ENCODE peak calls at places on chromosome 11, in six cellular contexts. C is stomach, E is transverse colon, B is tibial nerve, V is A549, F is ovary. K is an unnamed sample.
A peak's percentile ranks its signal among the peaks of the same experiment; 100 is the strongest.

GRCh38 chr11:95372097-95372656 is 141.2 kb upstream of the SESN3 start:
- DNase-seq in V (no peak), F (no peak), B (no peak), E (no peak), C (no peak), K (no peak)

GRCh38 chr11:87878373-87878779 is 296.9 kb downstream of the RAB38 start:
- DNase-seq in E (no peak), B (peak; percentile 11), V (no peak), F (no peak), C (no peak), K (no peak)

GRCh38 chr11:45147871-45148270 is 1.4 kb downstream of the PRDM11 start:
- DNase-seq in B (no peak), C (peak; percentile 22), V (no peak), E (no peak), F (no peak), K (no peak)

GRCh38 chr11:82765466-82766034 is 31.9 kb upstream of the FAM181B start:
- DNase-seq in E (peak; percentile 39), F (no peak), B (no peak), V (no peak), C (no peak), K (no peak)

GRCh38 chr11:83785942-83786341 is 499.8 kb upstream of the CCDC90B start:
- DNase-seq in E (no peak), B (no peak), C (no peak), F (no peak), V (no peak), K (no peak)

GRCh38 chr11:120482149-120482548 is 29.4 kb upstream of the GRIK4 start:
- DNase-seq in V (no peak), E (no peak), C (no peak), F (no peak), B (no peak), K (no peak)

GRCh38 chr11:65945430-65945911 is at the start of gene TSGA10IP:
- DNase-seq in C (no peak), E (no peak), F (no peak), V (no peak), B (no peak), K (no peak)

GRCh38 chr11:1749787-1750351 is 526 bp downstream of the IFITM10 start:
- DNase-seq in E (peak; percentile 11), F (no peak), C (no peak), V (peak; percentile 42), B (no peak), K (no peak)

GRCh38 chr11:1542267-1542666 is 29.8 kb downstream of the DUSP8 start:
- DNase-seq in E (peak; percentile 43), C (no peak), F (no peak), B (no peak), V (no peak), K (no peak)

GRCh38 chr11:20541503-20541902 is 57.9 kb upstream of the SLC6A5 start:
- DNase-seq in E (no peak), V (no peak), B (no peak), F (no peak), C (no peak), K (no peak)

GRCh38 chr11:1628506-1629325 is 859 bp upstream of the KRTAP5-5 start:
- DNase-seq in B (peak; percentile 25), F (peak; percentile 52), E (peak; percentile 64), V (peak; percentile 83), C (peak; percentile 58), K (peak; percentile 60)

GRCh38 chr11:67416416-67417335 is 1.2 kb downstream of the CARNS1 start:
- DNase-seq in C (peak; percentile 79), V (no peak), E (no peak), F (no peak), B (peak; percentile 24), K (no peak)

GRCh38 chr11:72072348-72072747 is 8.0 kb downstream of the NUMA1 start:
- DNase-seq in F (no peak), B (no peak), V (no peak), C (no peak), E (no peak), K (no peak)

GRCh38 chr11:60459345-60459744 is 3.7 kb downstream of the MS4A1 start:
- DNase-seq in V (no peak), F (no peak), B (no peak), C (no peak), E (no peak), K (no peak)

GRCh38 chr11:46106530-46107407 is 14.5 kb downstream of the PHF21A start:
- DNase-seq in C (no peak), B (no peak), F (no peak), E (no peak), V (no peak), K (no peak)

GRCh38 chr11:97345031-97345430 is 955.2 kb downstream of the JRKL start:
- DNase-seq in F (no peak), E (no peak), V (no peak), B (no peak), C (no peak), K (no peak)

GRCh38 chr11:102552447-102553200 is 22.1 kb upstream of the MMP7 start:
- DNase-seq in B (no peak), V (peak; percentile 58), F (no peak), C (peak; percentile 48), E (no peak), K (no peak)

GRCh38 chr11:112507281-112507680 is 246.6 kb upstream of the PLET1 start:
- DNase-seq in V (no peak), B (no peak), E (no peak), F (no peak), C (no peak), K (no peak)

GRCh38 chr11:90493379-90493778 is 270.5 kb upstream of the CHORDC1 start:
- DNase-seq in C (no peak), E (no peak), F (no peak), B (no peak), V (no peak), K (no peak)

GRCh38 chr11:19723572-19724342 is 11.1 kb downstream of the NAV2 start:
- DNase-seq in E (no peak), V (no peak), F (no peak), B (no peak), C (no peak), K (peak; percentile 84)

GRCh38 chr11:131889760-131890620 is 519.6 kb downstream of the NTM start:
- DNase-seq in F (no peak), B (no peak), E (no peak), V (no peak), C (no peak), K (no peak)

GRCh38 chr11:40797981-40798380 is 661.5 kb downstream of the LRRC4C start:
- DNase-seq in E (no peak), B (no peak), V (no peak), F (no peak), C (no peak), K (no peak)

GRCh38 chr11:102994101-102994500 is 38.6 kb upstream of the MMP13 start:
- DNase-seq in B (no peak), F (no peak), C (no peak), E (no peak), V (no peak), K (no peak)

GRCh38 chr11:38446336-38446735 is 1848.3 kb upstream of the RAG2 start:
- DNase-seq in B (no peak), E (no peak), F (no peak), C (no peak), V (no peak), K (no peak)

GRCh38 chr11:111540921-111541208 is 345 bp downstream of the LAYN start:
- DNase-seq in B (no peak), F (no peak), C (no peak), V (no peak), E (no peak), K (no peak)

GRCh38 chr11:70650075-70650909 is 252.0 kb downstream of the CTTN start:
- DNase-seq in V (peak; percentile 73), B (peak; percentile 66), C (peak; percentile 51), F (peak; percentile 65), E (peak; percentile 38), K (no peak)

GRCh38 chr11:112157274-112157766 is 6.6 kb downstream of the IL18 start:
- DNase-seq in E (no peak), V (peak; percentile 85), F (no peak), C (no peak), B (peak; percentile 29), K (no peak)

GRCh38 chr11:66291706-66292542 is at the start of gene TMEM151A:
- DNase-seq in E (no peak), F (no peak), V (no peak), B (no peak), C (peak; percentile 44), K (no peak)

GRCh38 chr11:126476256-126476970 is 120.9 kb downstream of the ST3GAL4 start:
- DNase-seq in E (no peak), F (no peak), C (no peak), V (no peak), B (no peak), K (no peak)

GRCh38 chr11:130042093-130042591 is 27.6 kb upstream of the APLP2 start:
- DNase-seq in E (no peak), C (no peak), V (peak; percentile 38), F (no peak), B (no peak), K (no peak)

GRCh38 chr11:90223248-90223585 is 368 bp upstream of the CHORDC1 start:
- DNase-seq in C (no peak), B (no peak), E (no peak), V (no peak), F (no peak), K (no peak)

GRCh38 chr11:71979582-71979981 is 19.1 kb upstream of the IL18BP start:
- DNase-seq in F (no peak), C (no peak), V (no peak), B (no peak), E (no peak), K (no peak)

GRCh38 chr11:75673977-75674582 is 5.2 kb upstream of the MAP6 start:
- DNase-seq in F (no peak), E (no peak), B (no peak), V (no peak), C (no peak), K (no peak)

GRCh38 chr11:119092880-119093665 is 8.4 kb downstream of the HMBS start:
- DNase-seq in B (no peak), F (no peak), V (no peak), C (peak; percentile 57), E (no peak), K (peak; percentile 59)
- TF ChIP-seq POLR2A in B (no peak), F (no peak), V (no peak), C (no peak), E (no peak), K (no peak)

GRCh38 chr11:47986219-47986618 is 5.9 kb downstream of the PTPRJ start:
- DNase-seq in F (no peak), E (no peak), V (no peak), C (no peak), B (no peak), K (no peak)
- TF ChIP-seq EP300 in F (no peak), E (no peak), V (no peak), C (no peak), B (no peak), K (no peak)

GRCh38 chr11:10293423-10294288 is at the start of gene SBF2:
- DNase-seq in E (peak; percentile 86), F (peak; percentile 93), B (peak; percentile 76), V (peak; percentile 89), C (peak; percentile 84), K (peak; percentile 95)
- TF ChIP-seq POLR2A in E (peak; percentile 93), F (peak; percentile 67), B (peak; percentile 68), V (peak; percentile 63), C (no peak), K (peak; percentile 64)

DNA sequence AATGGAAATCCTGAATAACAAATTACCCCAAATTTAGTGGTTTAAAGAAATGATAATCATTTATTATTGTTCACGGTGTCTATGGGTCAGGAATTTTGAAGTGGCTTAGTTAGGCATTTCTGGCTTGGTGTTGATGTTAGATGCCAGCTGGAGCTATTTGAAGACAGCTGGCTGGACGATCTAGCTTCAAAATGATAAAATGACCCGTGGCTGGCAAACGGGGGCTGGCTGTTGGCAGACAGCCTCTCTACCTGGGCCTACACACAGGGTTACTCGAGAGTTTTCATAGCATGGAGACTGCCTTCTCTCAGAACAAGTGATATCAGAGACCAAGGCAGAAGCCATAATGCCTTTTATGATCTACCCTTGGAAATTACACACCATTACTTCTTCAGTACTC is 285.2 kb downstream of the METTL15 start:
- DNase-seq in C (no peak), F (no peak), B (no peak), E (no peak), V (no peak), K (no peak)
- TF ChIP-seq EP300 in C (no peak), F (no peak), B (no peak), E (no peak), V (no peak), K (no peak)

K was measured in sigmoid colon.